ENCODE peak calls at places on chromosomes 5 and 9, in ten cellular contexts. M is EL; S is A172; N is HuH-7; J is activated naive CD8-positive, alpha-beta T cell treated with anti-CD3 and anti-CD28 coated beads for 36 hours; C is stimulated activated CD8-positive, alpha-beta memory T cell treated with anti-CD3 and anti-CD28 coated beads, Interleukin-7, amount 100 ng/mL, for 4 hours; T is cardiac fibroblast; A is endodermal cell; U is choroid plexus epithelial cell; Q is AG09309. G is an unnamed sample.

GRCh38 chr9:33794560-33794959 is 801 bp upstream of the PRSS3 start:
- DNase-seq in M (no peak), S (no peak), N (no peak), J (peak), C (no peak), T (no peak), A (no peak), U (no peak), Q (no peak), G (no peak)

GRCh38 chr5:79069488-79070001 is at the start of the genes BHMT2 and DMGDH:
- DNase-seq in M (peak), S (no peak), N (peak), J (peak), C (no peak), T (peak), A (no peak), U (peak), Q (no peak), G (no peak)

GRCh38 chr5:115516372-115516771 is 28.2 kb downstream of the FEM1C start:
- DNase-seq in M (no peak), S (no peak), N (no peak), J (no peak), C (no peak), T (no peak), A (no peak), U (no peak), Q (no peak), G (no peak)

GRCh38 chr9:127336708-127337352 is 60.1 kb upstream of the SLC2A8 start:
- DNase-seq in M (peak), S (peak), N (no peak), J (no peak), C (no peak), T (peak), A (no peak), U (peak), Q (peak), G (peak)

GRCh38 chr5:135242496-135243193 is 156.4 kb downstream of the MACROH2A1 start:
- DNase-seq in M (peak), S (no peak), N (no peak), J (no peak), C (no peak), T (peak), A (peak), U (no peak), Q (no peak), G (no peak)

GRCh38 chr9:126327016-126327749 is 554 bp downstream of the MVB12B start:
- DNase-seq in M (peak), S (peak), N (no peak), J (peak), C (no peak), T (no peak), A (peak), U (no peak), Q (no peak), G (no peak)

GRCh38 chr9:12859704-12860251 is 85.0 kb downstream of the LURAP1L start:
- DNase-seq in M (peak), S (peak), N (no peak), J (no peak), C (no peak), T (peak), A (no peak), U (peak), Q (peak), G (peak)

GRCh38 chr5:109196486-109196885 is 213.3 kb downstream of the PJA2 start:
- DNase-seq in M (peak), S (peak), N (no peak), J (no peak), C (no peak), T (no peak), A (no peak), U (no peak), Q (no peak), G (no peak)

GRCh38 chr9:121599872-121600585 is 51.4 kb upstream of the DAB2IP start:
- DNase-seq in M (no peak), S (no peak), N (peak), J (no peak), C (no peak), T (no peak), A (peak), U (no peak), Q (no peak), G (no peak)

GRCh38 chr9:72297516-72297915 is 67.5 kb downstream of the ZFAND5 start:
- DNase-seq in M (no peak), S (no peak), N (no peak), J (no peak), C (no peak), T (no peak), A (no peak), U (no peak), Q (no peak), G (no peak)

GRCh38 chr5:154714271-154714986 is 40.7 kb upstream of the LARP1 start:
- DNase-seq in M (peak), S (peak), N (peak), J (peak), C (no peak), T (peak), A (no peak), U (peak), Q (no peak), G (peak)

GRCh38 chr9:108087781-108088180 is 598.2 kb upstream of the KLF4 start:
- DNase-seq in M (no peak), S (no peak), N (no peak), J (no peak), C (no peak), T (no peak), A (no peak), U (no peak), Q (no peak), G (no peak)

GRCh38 chr5:147560982-147561381 is 51.1 kb upstream of the DPYSL3 start:
- DNase-seq in M (no peak), S (no peak), N (no peak), J (no peak), C (no peak), T (no peak), A (peak), U (no peak), Q (no peak), G (no peak)

GRCh38 chr9:2036844-2037243 is 21.7 kb downstream of the SMARCA2 start:
- DNase-seq in M (no peak), S (no peak), N (no peak), J (no peak), C (no peak), T (no peak), A (no peak), U (no peak), Q (no peak), G (no peak)

GRCh38 chr5:157130933-157131332 is 11.7 kb downstream of the MED7 start:
- DNase-seq in M (peak), S (peak), N (no peak), J (no peak), C (no peak), T (no peak), A (no peak), U (no peak), Q (no peak), G (no peak)

GRCh38 chr5:64690417-64691151 is at the start of gene SHISAL2B:
- DNase-seq in M (peak), S (no peak), N (peak), J (peak), C (no peak), T (peak), A (peak), U (peak), Q (no peak), G (no peak)

GRCh38 chr5:77208507-77209163 is 1.8 kb upstream of the PDE8B start:
- DNase-seq in M (no peak), S (no peak), N (no peak), J (no peak), C (no peak), T (no peak), A (no peak), U (no peak), Q (no peak), G (no peak)

GRCh38 chr9:96513622-96514021 is 63.7 kb downstream of the HABP4 start:
- DNase-seq in M (peak), S (no peak), N (no peak), J (no peak), C (no peak), T (no peak), A (no peak), U (peak), Q (no peak), G (no peak)

GRCh38 chr5:157511656-157512644 is 51.9 kb downstream of the NIPAL4 start:
- DNase-seq in M (peak), S (peak), N (no peak), J (no peak), C (no peak), T (peak), A (no peak), U (peak), Q (peak), G (peak)

G was measured in LoVo.